ENCODE peak calls at places on chromosomes 11 and 22, in seven cellular contexts. One of them, this sample, is unnamed.

GRCh38 chr11:118792642-118793124 is 1.7 kb upstream of the DDX6 start:
- DNase-seq in midbrain: peak
- DNase-seq in CD4-positive, alpha-beta memory T cell: peak
- DNase-seq in HuH-7: peak
- DNase-seq in CD14-positive monocyte: peak
- DNase-seq in T-helper 2 cell treated with Interferon-gamma antibody and Interleukin-4, amounts not matched to agents 5 μg/mL and 100 μg/mL, for 36 hours: peak
- DNase-seq in neural progenitor cell: peak
- DNase-seq in this sample: peak

GRCh38 chr11:16969010-16970004 is 44.9 kb downstream of the PLEKHA7 start:
- DNase-seq in midbrain: no peak
- DNase-seq in CD4-positive, alpha-beta memory T cell: no peak
- DNase-seq in neural progenitor cell: no peak
- DNase-seq in CD14-positive monocyte: no peak
- DNase-seq in HuH-7: no peak
- DNase-seq in T-helper 2 cell treated with Interferon-gamma antibody and Interleukin-4, amounts not matched to agents 5 μg/mL and 100 μg/mL, for 36 hours: no peak
- DNase-seq in this sample: no peak

GRCh38 chr22:49413551-49413950 is 414.1 kb downstream of the BRD1 start:
- DNase-seq in T-helper 2 cell treated with Interferon-gamma antibody and Interleukin-4, amounts not matched to agents 5 μg/mL and 100 μg/mL, for 36 hours: no peak
- DNase-seq in CD4-positive, alpha-beta memory T cell: no peak
- DNase-seq in midbrain: no peak
- DNase-seq in HuH-7: no peak
- DNase-seq in CD14-positive monocyte: no peak
- DNase-seq in neural progenitor cell: peak
- DNase-seq in this sample: no peak

GRCh38 chr11:128632151-128632791 is 44.9 kb upstream of the ETS1 start:
- DNase-seq in CD14-positive monocyte: no peak
- DNase-seq in neural progenitor cell: peak
- DNase-seq in midbrain: no peak
- DNase-seq in HuH-7: no peak
- DNase-seq in CD4-positive, alpha-beta memory T cell: peak
- DNase-seq in T-helper 2 cell treated with Interferon-gamma antibody and Interleukin-4, amounts not matched to agents 5 μg/mL and 100 μg/mL, for 36 hours: no peak
- DNase-seq in this sample: peak

GRCh38 chr11:123584186-123584585 is 70.2 kb downstream of the SCN3B start:
- DNase-seq in HuH-7: no peak
- DNase-seq in CD4-positive, alpha-beta memory T cell: no peak
- DNase-seq in T-helper 2 cell treated with Interferon-gamma antibody and Interleukin-4, amounts not matched to agents 5 μg/mL and 100 μg/mL, for 36 hours: no peak
- DNase-seq in midbrain: no peak
- DNase-seq in CD14-positive monocyte: no peak
- DNase-seq in neural progenitor cell: no peak
- DNase-seq in this sample: no peak

GRCh38 chr11:34104680-34105078 is 750 bp upstream of the NAT10 start:
- DNase-seq in midbrain: no peak
- DNase-seq in CD14-positive monocyte: no peak
- DNase-seq in HuH-7: no peak
- DNase-seq in neural progenitor cell: no peak
- DNase-seq in T-helper 2 cell treated with Interferon-gamma antibody and Interleukin-4, amounts not matched to agents 5 μg/mL and 100 μg/mL, for 36 hours: no peak
- DNase-seq in CD4-positive, alpha-beta memory T cell: no peak
- DNase-seq in this sample: no peak

GRCh38 chr11:126310229-126310991 is 6.5 kb downstream of the DCPS start:
- DNase-seq in CD4-positive, alpha-beta memory T cell: peak
- DNase-seq in CD14-positive monocyte: peak
- DNase-seq in midbrain: peak
- DNase-seq in T-helper 2 cell treated with Interferon-gamma antibody and Interleukin-4, amounts not matched to agents 5 μg/mL and 100 μg/mL, for 36 hours: peak
- DNase-seq in neural progenitor cell: peak
- DNase-seq in HuH-7: peak
- DNase-seq in this sample: peak

GRCh38 chr22:17795661-17796548 is 21.6 kb upstream of the BID start:
- DNase-seq in CD14-positive monocyte: no peak
- DNase-seq in midbrain: no peak
- DNase-seq in HuH-7: no peak
- DNase-seq in CD4-positive, alpha-beta memory T cell: no peak
- DNase-seq in neural progenitor cell: no peak
- DNase-seq in T-helper 2 cell treated with Interferon-gamma antibody and Interleukin-4, amounts not matched to agents 5 μg/mL and 100 μg/mL, for 36 hours: no peak
- DNase-seq in this sample: no peak

GRCh38 chr22:37050913-37051628 is 471 bp upstream of the KCTD17 start:
- DNase-seq in CD14-positive monocyte: no peak
- DNase-seq in midbrain: no peak
- DNase-seq in CD4-positive, alpha-beta memory T cell: no peak
- DNase-seq in neural progenitor cell: no peak
- DNase-seq in T-helper 2 cell treated with Interferon-gamma antibody and Interleukin-4, amounts not matched to agents 5 μg/mL and 100 μg/mL, for 36 hours: no peak
- DNase-seq in HuH-7: no peak
- DNase-seq in this sample: no peak

GRCh38 chr11:123536690-123537437 is 106.8 kb downstream of the GRAMD1B start:
- DNase-seq in CD4-positive, alpha-beta memory T cell: no peak
- DNase-seq in midbrain: no peak
- DNase-seq in HuH-7: no peak
- DNase-seq in T-helper 2 cell treated with Interferon-gamma antibody and Interleukin-4, amounts not matched to agents 5 μg/mL and 100 μg/mL, for 36 hours: no peak
- DNase-seq in neural progenitor cell: peak
- DNase-seq in CD14-positive monocyte: no peak
- DNase-seq in this sample: no peak

GRCh38 chr11:3955299-3955665 is 99.8 kb downstream of the STIM1 start:
- DNase-seq in midbrain: no peak
- DNase-seq in CD14-positive monocyte: no peak
- DNase-seq in T-helper 2 cell treated with Interferon-gamma antibody and Interleukin-4, amounts not matched to agents 5 μg/mL and 100 μg/mL, for 36 hours: no peak
- DNase-seq in CD4-positive, alpha-beta memory T cell: no peak
- DNase-seq in HuH-7: no peak
- DNase-seq in neural progenitor cell: no peak
- DNase-seq in this sample: no peak

GRCh38 chr22:28316014-28316413 is 363.6 kb downstream of the TTC28 start:
- DNase-seq in HuH-7: no peak
- DNase-seq in CD4-positive, alpha-beta memory T cell: no peak
- DNase-seq in neural progenitor cell: no peak
- DNase-seq in T-helper 2 cell treated with Interferon-gamma antibody and Interleukin-4, amounts not matched to agents 5 μg/mL and 100 μg/mL, for 36 hours: no peak
- DNase-seq in midbrain: no peak
- DNase-seq in CD14-positive monocyte: no peak
- DNase-seq in this sample: no peak

GRCh38 chr11:109062445-109062844 is 359.5 kb upstream of the C11orf87 start:
- DNase-seq in CD14-positive monocyte: no peak
- DNase-seq in HuH-7: no peak
- DNase-seq in CD4-positive, alpha-beta memory T cell: no peak
- DNase-seq in T-helper 2 cell treated with Interferon-gamma antibody and Interleukin-4, amounts not matched to agents 5 μg/mL and 100 μg/mL, for 36 hours: no peak
- DNase-seq in midbrain: no peak
- DNase-seq in neural progenitor cell: no peak
- DNase-seq in this sample: no peak

GRCh38 chr22:45632791-45633515 is 38.7 kb upstream of the ATXN10 start:
- DNase-seq in T-helper 2 cell treated with Interferon-gamma antibody and Interleukin-4, amounts not matched to agents 5 μg/mL and 100 μg/mL, for 36 hours: no peak
- DNase-seq in neural progenitor cell: peak
- DNase-seq in HuH-7: no peak
- DNase-seq in CD4-positive, alpha-beta memory T cell: no peak
- DNase-seq in CD14-positive monocyte: no peak
- DNase-seq in midbrain: no peak
- DNase-seq in this sample: no peak

GRCh38 chr22:27986459-27986858 is 67.4 kb upstream of the PITPNB start:
- DNase-seq in neural progenitor cell: no peak
- DNase-seq in CD14-positive monocyte: no peak
- DNase-seq in CD4-positive, alpha-beta memory T cell: no peak
- DNase-seq in midbrain: no peak
- DNase-seq in HuH-7: no peak
- DNase-seq in T-helper 2 cell treated with Interferon-gamma antibody and Interleukin-4, amounts not matched to agents 5 μg/mL and 100 μg/mL, for 36 hours: no peak
- DNase-seq in this sample: no peak

GRCh38 chr11:113317297-113317696 is 2.9 kb downstream of the TTC12 start:
- DNase-seq in neural progenitor cell: no peak
- DNase-seq in HuH-7: no peak
- DNase-seq in midbrain: no peak
- DNase-seq in T-helper 2 cell treated with Interferon-gamma antibody and Interleukin-4, amounts not matched to agents 5 μg/mL and 100 μg/mL, for 36 hours: no peak
- DNase-seq in CD4-positive, alpha-beta memory T cell: no peak
- DNase-seq in CD14-positive monocyte: no peak
- DNase-seq in this sample: no peak

GRCh38 chr11:112929432-112929831 is 31.8 kb upstream of the NCAM1 start:
- DNase-seq in HuH-7: no peak
- DNase-seq in midbrain: no peak
- DNase-seq in T-helper 2 cell treated with Interferon-gamma antibody and Interleukin-4, amounts not matched to agents 5 μg/mL and 100 μg/mL, for 36 hours: no peak
- DNase-seq in CD4-positive, alpha-beta memory T cell: no peak
- DNase-seq in CD14-positive monocyte: no peak
- DNase-seq in neural progenitor cell: no peak
- DNase-seq in this sample: no peak

GRCh38 chr11:62540804-62541671 is 5.6 kb downstream of the AHNAK start:
- DNase-seq in HuH-7: no peak
- DNase-seq in neural progenitor cell: no peak
- DNase-seq in CD14-positive monocyte: peak
- DNase-seq in T-helper 2 cell treated with Interferon-gamma antibody and Interleukin-4, amounts not matched to agents 5 μg/mL and 100 μg/mL, for 36 hours: peak
- DNase-seq in CD4-positive, alpha-beta memory T cell: no peak
- DNase-seq in midbrain: no peak
- DNase-seq in this sample: no peak

GRCh38 chr11:70186420-70186819 is 16.7 kb upstream of the FADD start:
- DNase-seq in HuH-7: no peak
- DNase-seq in neural progenitor cell: no peak
- DNase-seq in CD14-positive monocyte: no peak
- DNase-seq in midbrain: no peak
- DNase-seq in CD4-positive, alpha-beta memory T cell: no peak
- DNase-seq in T-helper 2 cell treated with Interferon-gamma antibody and Interleukin-4, amounts not matched to agents 5 μg/mL and 100 μg/mL, for 36 hours: no peak
- DNase-seq in this sample: no peak

GRCh38 chr11:44755553-44756505 is 29.1 kb downstream of the TSPAN18 start:
- DNase-seq in neural progenitor cell: no peak
- DNase-seq in HuH-7: no peak
- DNase-seq in midbrain: no peak
- DNase-seq in T-helper 2 cell treated with Interferon-gamma antibody and Interleukin-4, amounts not matched to agents 5 μg/mL and 100 μg/mL, for 36 hours: no peak
- DNase-seq in CD14-positive monocyte: no peak
- DNase-seq in CD4-positive, alpha-beta memory T cell: no peak
- DNase-seq in this sample: no peak

GRCh38 chr22:17205432-17205831 is 13.8 kb downstream of the ADA2 start:
- DNase-seq in CD14-positive monocyte: no peak
- DNase-seq in T-helper 2 cell treated with Interferon-gamma antibody and Interleukin-4, amounts not matched to agents 5 μg/mL and 100 μg/mL, for 36 hours: no peak
- DNase-seq in CD4-positive, alpha-beta memory T cell: no peak
- DNase-seq in HuH-7: no peak
- DNase-seq in neural progenitor cell: no peak
- DNase-seq in midbrain: no peak
- DNase-seq in this sample: peak

GRCh38 chr11:125167954-125168821 is 3.6 kb downstream of the PKNOX2 start:
- DNase-seq in CD14-positive monocyte: no peak
- DNase-seq in HuH-7: no peak
- DNase-seq in neural progenitor cell: peak
- DNase-seq in midbrain: no peak
- DNase-seq in T-helper 2 cell treated with Interferon-gamma antibody and Interleukin-4, amounts not matched to agents 5 μg/mL and 100 μg/mL, for 36 hours: no peak
- DNase-seq in CD4-positive, alpha-beta memory T cell: no peak
- DNase-seq in this sample: no peak

GRCh38 chr11:124644426-124645280 is 22.0 kb downstream of the TBRG1 start:
- DNase-seq in T-helper 2 cell treated with Interferon-gamma antibody and Interleukin-4, amounts not matched to agents 5 μg/mL and 100 μg/mL, for 36 hours: no peak
- DNase-seq in CD14-positive monocyte: no peak
- DNase-seq in midbrain: peak
- DNase-seq in HuH-7: peak
- DNase-seq in CD4-positive, alpha-beta memory T cell: peak
- DNase-seq in neural progenitor cell: peak
- DNase-seq in this sample: peak

GRCh38 chr11:125063429-125064043 is 431 bp downstream of the SLC37A2 start:
- DNase-seq in midbrain: no peak
- DNase-seq in T-helper 2 cell treated with Interferon-gamma antibody and Interleukin-4, amounts not matched to agents 5 μg/mL and 100 μg/mL, for 36 hours: no peak
- DNase-seq in CD14-positive monocyte: no peak
- DNase-seq in neural progenitor cell: peak
- DNase-seq in HuH-7: no peak
- DNase-seq in CD4-positive, alpha-beta memory T cell: no peak
- DNase-seq in this sample: no peak

GRCh38 chr11:67441731-67442401 is 1.4 kb downstream of the CORO1B start:
- DNase-seq in neural progenitor cell: no peak
- DNase-seq in HuH-7: no peak
- DNase-seq in midbrain: no peak
- DNase-seq in CD14-positive monocyte: no peak
- DNase-seq in T-helper 2 cell treated with Interferon-gamma antibody and Interleukin-4, amounts not matched to agents 5 μg/mL and 100 μg/mL, for 36 hours: no peak
- DNase-seq in CD4-positive, alpha-beta memory T cell: peak
- DNase-seq in this sample: no peak

GRCh38 chr11:2304156-2305139 is 2.6 kb downstream of the TSPAN32 start:
- DNase-seq in HuH-7: no peak
- DNase-seq in midbrain: no peak
- DNase-seq in neural progenitor cell: no peak
- DNase-seq in CD4-positive, alpha-beta memory T cell: no peak
- DNase-seq in CD14-positive monocyte: peak
- DNase-seq in T-helper 2 cell treated with Interferon-gamma antibody and Interleukin-4, amounts not matched to agents 5 μg/mL and 100 μg/mL, for 36 hours: no peak
- DNase-seq in this sample: no peak

GRCh38 chr11:18540207-18541009 is 13.7 kb upstream of the TSG101 start:
- DNase-seq in T-helper 2 cell treated with Interferon-gamma antibody and Interleukin-4, amounts not matched to agents 5 μg/mL and 100 μg/mL, for 36 hours: no peak
- DNase-seq in HuH-7: peak
- DNase-seq in CD4-positive, alpha-beta memory T cell: peak
- DNase-seq in neural progenitor cell: peak
- DNase-seq in midbrain: no peak
- DNase-seq in CD14-positive monocyte: no peak
- DNase-seq in this sample: peak

GRCh38 chr22:22815397-22816170 is 72.0 kb upstream of the IGLL5 start:
- DNase-seq in midbrain: no peak
- DNase-seq in CD4-positive, alpha-beta memory T cell: no peak
- DNase-seq in CD14-positive monocyte: no peak
- DNase-seq in HuH-7: no peak
- DNase-seq in neural progenitor cell: no peak
- DNase-seq in T-helper 2 cell treated with Interferon-gamma antibody and Interleukin-4, amounts not matched to agents 5 μg/mL and 100 μg/mL, for 36 hours: no peak
- DNase-seq in this sample: no peak

GRCh38 chr22:20389288-20389687 is 4.7 kb upstream of the ZNF74 start:
- DNase-seq in CD4-positive, alpha-beta memory T cell: no peak
- DNase-seq in HuH-7: no peak
- DNase-seq in neural progenitor cell: no peak
- DNase-seq in midbrain: no peak
- DNase-seq in T-helper 2 cell treated with Interferon-gamma antibody and Interleukin-4, amounts not matched to agents 5 μg/mL and 100 μg/mL, for 36 hours: no peak
- DNase-seq in CD14-positive monocyte: no peak
- DNase-seq in this sample: no peak

GRCh38 chr11:118621071-118621815 is 13.8 kb downstream of the PHLDB1 start:
- DNase-seq in CD14-positive monocyte: no peak
- DNase-seq in neural progenitor cell: peak
- DNase-seq in T-helper 2 cell treated with Interferon-gamma antibody and Interleukin-4, amounts not matched to agents 5 μg/mL and 100 μg/mL, for 36 hours: no peak
- DNase-seq in midbrain: peak
- DNase-seq in HuH-7: peak
- DNase-seq in CD4-positive, alpha-beta memory T cell: no peak
- DNase-seq in this sample: peak

GRCh38 chr22:31540966-31541365 is 44.6 kb downstream of the SFI1 start:
- DNase-seq in midbrain: no peak
- DNase-seq in neural progenitor cell: no peak
- DNase-seq in CD4-positive, alpha-beta memory T cell: no peak
- DNase-seq in T-helper 2 cell treated with Interferon-gamma antibody and Interleukin-4, amounts not matched to agents 5 μg/mL and 100 μg/mL, for 36 hours: no peak
- DNase-seq in CD14-positive monocyte: no peak
- DNase-seq in HuH-7: no peak
- DNase-seq in this sample: no peak

GRCh38 chr22:18095101-18095805 is 15.4 kb upstream of the TUBA8 start:
- DNase-seq in T-helper 2 cell treated with Interferon-gamma antibody and Interleukin-4, amounts not matched to agents 5 μg/mL and 100 μg/mL, for 36 hours: no peak
- DNase-seq in CD14-positive monocyte: no peak
- DNase-seq in neural progenitor cell: no peak
- DNase-seq in CD4-positive, alpha-beta memory T cell: no peak
- DNase-seq in HuH-7: no peak
- DNase-seq in midbrain: no peak
- DNase-seq in this sample: no peak

GRCh38 chr11:73907191-73907590 is 30.4 kb downstream of the PAAF1 start:
- DNase-seq in CD14-positive monocyte: peak
- DNase-seq in HuH-7: peak
- DNase-seq in CD4-positive, alpha-beta memory T cell: no peak
- DNase-seq in midbrain: no peak
- DNase-seq in T-helper 2 cell treated with Interferon-gamma antibody and Interleukin-4, amounts not matched to agents 5 μg/mL and 100 μg/mL, for 36 hours: no peak
- DNase-seq in neural progenitor cell: no peak
- DNase-seq in this sample: peak

GRCh38 chr11:27242591-27242990 is 120.4 kb downstream of the CCDC34 start:
- DNase-seq in CD4-positive, alpha-beta memory T cell: no peak
- DNase-seq in midbrain: no peak
- DNase-seq in HuH-7: no peak
- DNase-seq in neural progenitor cell: no peak
- DNase-seq in T-helper 2 cell treated with Interferon-gamma antibody and Interleukin-4, amounts not matched to agents 5 μg/mL and 100 μg/mL, for 36 hours: no peak
- DNase-seq in CD14-positive monocyte: no peak
- DNase-seq in this sample: no peak

GRCh38 chr11:47979378-47980092 is 824 bp upstream of the PTPRJ start:
- DNase-seq in midbrain: no peak
- DNase-seq in CD14-positive monocyte: no peak
- DNase-seq in T-helper 2 cell treated with Interferon-gamma antibody and Interleukin-4, amounts not matched to agents 5 μg/mL and 100 μg/mL, for 36 hours: no peak
- DNase-seq in neural progenitor cell: no peak
- DNase-seq in CD4-positive, alpha-beta memory T cell: no peak
- DNase-seq in HuH-7: peak
- DNase-seq in this sample: no peak

GRCh38 chr11:108559340-108559739 is 34.2 kb downstream of the EXPH5 start:
- DNase-seq in midbrain: no peak
- DNase-seq in neural progenitor cell: no peak
- DNase-seq in CD4-positive, alpha-beta memory T cell: peak
- DNase-seq in T-helper 2 cell treated with Interferon-gamma antibody and Interleukin-4, amounts not matched to agents 5 μg/mL and 100 μg/mL, for 36 hours: no peak
- DNase-seq in CD14-positive monocyte: no peak
- DNase-seq in HuH-7: no peak
- DNase-seq in this sample: no peak

GRCh38 chr11:12330491-12331231 is 46.7 kb upstream of the PARVA start:
- DNase-seq in CD14-positive monocyte: no peak
- DNase-seq in T-helper 2 cell treated with Interferon-gamma antibody and Interleukin-4, amounts not matched to agents 5 μg/mL and 100 μg/mL, for 36 hours: no peak
- DNase-seq in HuH-7: no peak
- DNase-seq in midbrain: peak
- DNase-seq in CD4-positive, alpha-beta memory T cell: no peak
- DNase-seq in neural progenitor cell: peak
- DNase-seq in this sample: no peak

GRCh38 chr22:45502215-45503070 is at the start of gene FBLN1:
- DNase-seq in T-helper 2 cell treated with Interferon-gamma antibody and Interleukin-4, amounts not matched to agents 5 μg/mL and 100 μg/mL, for 36 hours: no peak
- DNase-seq in midbrain: peak
- DNase-seq in CD14-positive monocyte: no peak
- DNase-seq in neural progenitor cell: peak
- DNase-seq in HuH-7: peak
- DNase-seq in CD4-positive, alpha-beta memory T cell: no peak
- DNase-seq in this sample: peak

This sample was measured in ACHN.